ENCODE peak calls at places on chromosomes 12 and 14, in nine cellular contexts. J is left lung, F is transverse colon, S is ELR, G is EH, K is A549, T is H1, L is NCI-H510A treated with DMSO at 0.1 percent for 48 hours, M is ACHN. O is an unnamed sample.
A peak's percentile ranks its signal among the peaks of the same experiment; 100 is the strongest.

GRCh38 chr12:107079172-107080011 is 14.0 kb downstream of the CRY1 start:
- DNase-seq in M (peak; percentile 73), K (peak; percentile 21), G (peak; percentile 52), S (peak; percentile 65), J (no peak), T (no peak), L (peak; percentile 12), F (no peak), O (no peak)

GRCh38 chr12:27762757-27763156 is 17.3 kb upstream of the KLHL42 start:
- DNase-seq in G (no peak), L (no peak), K (no peak), J (no peak), M (no peak), S (no peak), F (no peak), T (no peak), O (no peak)

GRCh38 chr14:99736600-99737371 is 52.7 kb downstream of the CYP46A1 start:
- DNase-seq in M (no peak), T (no peak), G (no peak), L (no peak), F (no peak), J (peak; percentile 70), K (no peak), S (no peak), O (no peak)

GRCh38 chr14:45811155-45811554 is 558.2 kb upstream of the MIS18BP1 start:
- DNase-seq in M (no peak), J (no peak), F (no peak), K (no peak), L (no peak), T (no peak), G (no peak), S (no peak), O (no peak)

GRCh38 chr12:132379996-132380395 is 50.6 kb upstream of the GALNT9 start:
- DNase-seq in F (no peak), T (no peak), G (no peak), M (no peak), S (no peak), L (no peak), J (peak; percentile 72), K (peak; percentile 31), O (no peak)

GRCh38 chr12:125549171-125549570 is 483.9 kb downstream of the AACS start:
- DNase-seq in J (no peak), F (no peak), G (no peak), T (no peak), K (no peak), M (no peak), S (no peak), L (no peak), O (no peak)

GRCh38 chr14:68140801-68141200 is 321.2 kb downstream of the RAD51B start:
- DNase-seq in J (no peak), G (no peak), K (no peak), T (no peak), S (no peak), L (no peak), M (peak; percentile 76), F (no peak), O (no peak)

GRCh38 chr14:100890044-100890443 is 13.5 kb downstream of the RTL1 start:
- DNase-seq in S (no peak), F (no peak), G (no peak), L (no peak), J (peak; percentile 41), K (no peak), T (no peak), M (no peak), O (no peak)

GRCh38 chr12:55982319-55982936 is 8.6 kb downstream of the RAB5B start:
- DNase-seq in J (no peak), K (no peak), T (no peak), M (no peak), F (no peak), S (no peak), G (no peak), L (no peak), O (no peak)

GRCh38 chr14:85607571-85608219 is 77.8 kb downstream of the FLRT2 start:
- DNase-seq in T (no peak), F (no peak), S (peak; percentile 97), J (no peak), G (peak; percentile 98), L (no peak), K (no peak), M (no peak), O (no peak)

GRCh38 chr12:110582286-110583136 is 607 bp downstream of the PPTC7 start:
- DNase-seq in M (peak; percentile 65), L (no peak), T (peak; percentile 70), F (peak; percentile 74), S (peak; percentile 63), J (peak; percentile 95), K (no peak), G (peak; percentile 57), O (peak; percentile 60)

GRCh38 chr14:60590907-60591510 is 58.3 kb downstream of the SIX1 start:
- DNase-seq in F (no peak), M (no peak), K (no peak), L (no peak), T (no peak), G (peak; percentile 41), J (no peak), S (no peak), O (no peak)

GRCh38 chr12:49201595-49202295 is 12.9 kb upstream of the TUBA1A start:
- DNase-seq in T (no peak), J (no peak), K (no peak), F (no peak), S (peak; percentile 25), M (peak; percentile 58), L (peak; percentile 67), G (peak; percentile 82), O (no peak)

GRCh38 chr12:124506145-124506831 is 61.1 kb downstream of the NCOR2 start:
- DNase-seq in T (no peak), M (no peak), K (no peak), S (no peak), J (peak; percentile 93), F (peak; percentile 77), L (peak; percentile 89), G (peak; percentile 86), O (no peak)

GRCh38 chr14:58082011-58082410 is 70.0 kb downstream of the ARMH4 start:
- DNase-seq in S (peak; percentile 40), J (no peak), G (peak; percentile 48), M (peak; percentile 19), T (no peak), L (no peak), F (no peak), K (no peak), O (no peak)

GRCh38 chr12:28026701-28027100 is 54.2 kb upstream of the PTHLH start:
- DNase-seq in T (no peak), K (no peak), S (peak; percentile 86), M (peak; percentile 27), L (no peak), J (no peak), F (no peak), G (peak; percentile 87), O (no peak)

GRCh38 chr14:47665337-47666134 is 9.9 kb downstream of the MDGA2 start:
- DNase-seq in M (no peak), J (peak; percentile 60), G (no peak), T (no peak), F (no peak), K (no peak), S (no peak), L (no peak), O (no peak)

GRCh38 chr14:22623047-22623446 is 21.1 kb downstream of the OR6J1 start:
- DNase-seq in K (no peak), M (no peak), F (no peak), J (no peak), L (no peak), G (no peak), T (no peak), S (no peak), O (no peak)

GRCh38 chr12:20624718-20625117 is 70.4 kb upstream of the SLCO1C1 start:
- DNase-seq in M (peak; percentile 54), L (peak; percentile 34), F (no peak), S (peak; percentile 30), G (peak; percentile 59), J (no peak), T (no peak), K (no peak), O (no peak)

GRCh38 chr14:20857630-20858261 is 33.4 kb upstream of the RNASE3 start:
- DNase-seq in G (peak; percentile 52), T (peak; percentile 84), M (peak; percentile 51), F (peak; percentile 71), J (peak; percentile 85), L (no peak), S (peak; percentile 59), K (peak; percentile 46), O (peak; percentile 60)

GRCh38 chr14:57058319-57058718 is 210.4 kb downstream of the EXOC5 start:
- DNase-seq in F (no peak), T (no peak), M (no peak), K (no peak), G (no peak), J (no peak), S (no peak), L (peak; percentile 86), O (no peak)

GRCh38 chr14:101761881-101762529 is 496 bp downstream of the PPP2R5C start:
- DNase-seq in L (no peak), G (peak; percentile 35), K (peak; percentile 57), F (peak; percentile 59), M (no peak), T (no peak), J (no peak), S (peak; percentile 40), O (peak; percentile 29)

GRCh38 chr14:68283378-68284123 is 464.0 kb downstream of the RAD51B start:
- DNase-seq in S (no peak), M (no peak), K (no peak), T (no peak), F (peak; percentile 51), J (peak; percentile 72), G (no peak), L (no peak), O (peak; percentile 54)

GRCh38 chr12:94795520-94795919 is 145.2 kb upstream of the TMCC3 start:
- DNase-seq in M (peak; percentile 96), G (peak; percentile 71), S (peak; percentile 60), J (no peak), L (no peak), F (no peak), T (no peak), K (peak; percentile 41), O (no peak)

GRCh38 chr12:65803253-65803652 is 21.0 kb upstream of the HMGA2 start:
- DNase-seq in K (no peak), G (peak; percentile 16), J (no peak), M (no peak), S (no peak), L (no peak), F (no peak), T (no peak), O (no peak)

GRCh38 chr12:72982351-72982750 is 710.2 kb downstream of the TRHDE start:
- DNase-seq in G (no peak), T (no peak), S (peak; percentile 19), K (no peak), F (no peak), M (no peak), J (no peak), L (no peak), O (no peak)

GRCh38 chr12:67991158-67991557 is 1.9 kb downstream of the IFNG-AS1 start:
- DNase-seq in L (no peak), J (no peak), S (no peak), M (no peak), K (no peak), T (no peak), F (peak; percentile 24), G (no peak), O (no peak)

GRCh38 chr14:66140213-66140918 is 345.8 kb upstream of the CCDC196 start:
- DNase-seq in F (no peak), G (no peak), L (no peak), M (no peak), T (no peak), S (no peak), J (no peak), K (no peak), O (no peak)

GRCh38 chr12:30691122-30691879 is 4.4 kb downstream of the IPO8 start:
- DNase-seq in M (peak; percentile 85), T (no peak), K (peak; percentile 8), J (no peak), S (peak; percentile 88), G (peak; percentile 80), F (no peak), L (peak; percentile 77), O (no peak)

GRCh38 chr12:70989232-70989631 is 68.7 kb upstream of the PTPRR start:
- DNase-seq in S (no peak), T (no peak), J (no peak), G (no peak), L (no peak), K (no peak), F (no peak), M (no peak), O (no peak)

GRCh38 chr12:128798543-128799341 is 25.0 kb downstream of the SLC15A4 start:
- DNase-seq in G (no peak), L (no peak), S (no peak), F (no peak), J (no peak), M (peak; percentile 57), K (no peak), T (no peak), O (no peak)